ENCODE peak calls at places on chromosome 22, in nine cellular contexts. U is heart right ventricle; Z is SK-N-SH; E is HCT116; Y is small intestine; M is ovary; P is A549; T is CD8-positive, alpha-beta memory T cell; D is HAP-1. F is an unnamed sample.

GRCh38 chr22:45285431-45286058 is 796 bp downstream of the UPK3A start:
- DNase-seq in U (no peak), Z (no peak), E (no peak), Y (no peak), M (no peak), P (no peak), T (peak; percentile 49), D (no peak), F (no peak)

GRCh38 chr22:42697542-42698013 is 23.1 kb downstream of the A4GALT start:
- DNase-seq in U (peak; percentile 93), Z (no peak), E (peak; percentile 49), Y (peak; percentile 65), M (no peak), P (peak; percentile 59), T (no peak), D (no peak), F (no peak)

GRCh38 chr22:37571258-37571991 is 8.5 kb downstream of the LGALS2 start:
- DNase-seq in U (no peak), Z (peak; percentile 38), E (peak; percentile 63), Y (no peak), M (no peak), P (peak; percentile 62), T (no peak), D (peak; percentile 51), F (no peak)

GRCh38 chr22:42856179-42856864 is 751 bp downstream of the ARFGAP3 start:
- DNase-seq in U (peak; percentile 79), Z (no peak), E (no peak), Y (peak; percentile 64), M (no peak), P (no peak), T (peak; percentile 57), D (peak; percentile 32), F (peak; percentile 39)

GRCh38 chr22:22422629-22423112 is 85.9 kb downstream of the ZNF280B start:
- DNase-seq in U (peak; percentile 32), Z (peak; percentile 49), E (peak; percentile 56), Y (peak; percentile 69), M (peak; percentile 58), P (peak; percentile 13), T (peak; percentile 67), D (peak; percentile 86), F (peak; percentile 56)

GRCh38 chr22:16917144-16918003 is 90.6 kb downstream of the GAB4 start:
- DNase-seq in U (peak; percentile 56), Z (peak; percentile 53), E (peak; percentile 65), Y (peak; percentile 29), M (peak; percentile 38), P (peak; percentile 33), T (peak; percentile 46), D (peak; percentile 88), F (no peak)

GRCh38 chr22:29078036-29078868 is 5.4 kb downstream of the KREMEN1 start:
- DNase-seq in U (no peak), Z (no peak), E (no peak), Y (no peak), M (no peak), P (no peak), T (no peak), D (no peak), F (no peak)

GRCh38 chr22:39493759-39494158 is 8.3 kb upstream of the MIEF1 start:
- DNase-seq in U (no peak), Z (no peak), E (no peak), Y (no peak), M (no peak), P (no peak), T (no peak), D (no peak), F (no peak)

GRCh38 chr22:46027219-46028068 is 50.5 kb upstream of the WNT7B start:
- DNase-seq in U (no peak), Z (no peak), E (no peak), Y (peak; percentile 86), M (peak; percentile 82), P (no peak), T (peak; percentile 44), D (no peak), F (no peak)

GRCh38 chr22:36761553-36762240 is 14.2 kb downstream of the IFT27 start:
- DNase-seq in U (no peak), Z (no peak), E (no peak), Y (peak; percentile 60), M (no peak), P (no peak), T (no peak), D (peak; percentile 1), F (no peak)

DNA sequence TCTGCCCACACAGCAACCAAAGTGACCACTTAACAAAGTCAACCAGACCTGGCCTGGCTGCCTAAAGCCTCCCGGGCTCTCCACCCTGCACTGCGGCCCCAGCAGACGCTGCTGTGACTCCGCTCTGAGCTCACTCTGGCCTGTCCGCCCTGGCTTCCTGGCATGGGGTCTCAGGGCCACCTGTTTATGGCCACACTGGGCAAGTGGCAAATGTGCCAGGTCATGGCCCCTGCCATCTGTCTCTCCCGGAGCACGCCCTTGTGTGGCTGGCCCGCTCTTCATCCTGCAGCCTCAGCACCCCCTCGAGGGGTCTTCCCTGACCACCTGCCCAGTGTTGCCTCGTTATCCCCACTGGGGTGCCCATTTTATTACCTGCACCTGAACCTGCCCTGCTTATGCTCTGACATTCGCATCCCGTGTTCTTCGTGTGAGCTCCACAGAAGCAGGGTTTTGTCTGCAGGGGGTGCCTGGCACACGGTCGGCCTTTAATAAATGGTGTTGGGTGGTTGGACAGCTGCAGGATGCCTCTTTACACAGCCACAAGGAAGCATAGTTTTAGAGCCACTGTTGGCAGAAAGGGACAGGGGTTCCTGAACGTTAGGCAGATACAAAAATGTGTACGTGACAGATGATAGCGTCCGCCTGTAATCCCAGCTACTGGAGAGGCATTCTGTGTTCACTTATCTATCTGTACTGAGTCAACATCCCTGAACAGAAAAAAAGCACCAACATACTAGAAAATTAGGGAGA is 785.6 kb downstream of the TBC1D22A start:
- DNase-seq in U (no peak), Z (no peak), E (no peak), Y (no peak), M (no peak), P (no peak), T (no peak), D (no peak), F (no peak)
- H3K9me3 ChIP-seq in U (peaks cover 5% of the 10 kb centered on the region), Z (no peaks in the 10 kb centered on the region), E (no peaks in the 10 kb centered on the region), Y (no peaks in the 10 kb centered on the region), M (no peaks in the 10 kb centered on the region), P (no peaks in the 10 kb centered on the region), T (no peaks in the 10 kb centered on the region), D (no peaks in the 10 kb centered on the region), F (no peaks in the 10 kb centered on the region)

DNA sequence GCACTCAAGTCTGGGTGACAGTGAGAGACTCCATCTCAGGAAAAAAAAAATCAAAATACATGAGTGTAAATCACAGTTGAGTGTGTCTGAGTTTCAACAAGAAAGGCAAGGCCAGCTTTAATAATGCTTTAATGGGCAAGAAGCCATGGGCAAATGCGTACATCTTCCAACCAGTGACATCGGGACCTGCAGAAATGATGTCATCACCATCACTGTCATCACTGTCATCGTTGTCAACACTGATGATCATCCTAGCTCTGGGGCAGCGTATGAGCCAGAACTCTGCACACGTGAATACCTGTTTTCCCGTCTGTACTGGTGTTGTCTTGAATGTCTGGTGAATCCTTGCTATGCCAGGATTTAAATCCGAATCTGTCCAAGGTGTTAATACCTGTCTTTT is 712.5 kb downstream of the BRD1 start:
- DNase-seq in U (no peak), Z (no peak), E (no peak), Y (no peak), M (no peak), P (no peak), T (no peak), D (no peak), F (no peak)
- H3K9me3 ChIP-seq in U (no peaks in the 10 kb centered on the region), Z (no peaks in the 10 kb centered on the region), E (no peaks in the 10 kb centered on the region), Y (no peaks in the 10 kb centered on the region), M (no peaks in the 10 kb centered on the region), P (no peaks in the 10 kb centered on the region), T (no peaks in the 10 kb centered on the region), D (no peaks in the 10 kb centered on the region), F (no peaks in the 10 kb centered on the region)

DNA sequence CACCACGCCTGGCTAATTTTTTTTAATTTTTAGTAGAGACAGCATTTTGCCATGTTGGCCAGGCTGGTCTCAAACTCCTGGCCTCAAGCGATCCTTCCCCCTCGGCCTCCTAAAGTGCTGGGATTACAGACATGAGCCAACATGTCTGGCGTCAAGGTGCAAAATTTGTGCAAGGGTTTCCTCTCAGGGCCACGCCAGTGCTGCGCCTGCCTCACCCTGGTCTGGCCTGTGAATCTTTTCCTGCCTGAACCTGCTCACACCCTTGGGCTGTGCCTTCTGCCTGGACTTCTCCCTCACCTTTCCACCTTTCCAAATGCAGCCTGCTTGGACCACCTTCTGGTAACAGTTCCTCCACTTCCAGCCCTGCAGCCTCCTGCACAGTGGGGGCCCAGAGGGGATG is 43.4 kb downstream of the MCM5 start:
- DNase-seq in U (no peak), Z (no peak), E (no peak), Y (no peak), M (no peak), P (no peak), T (no peak), D (no peak), F (no peak)
- H3K9me3 ChIP-seq in U (no peaks in the 10 kb centered on the region), Z (no peaks in the 10 kb centered on the region), E (no peaks in the 10 kb centered on the region), Y (no peaks in the 10 kb centered on the region), M (no peaks in the 10 kb centered on the region), P (no peaks in the 10 kb centered on the region), T (no peaks in the 10 kb centered on the region), D (no peaks in the 10 kb centered on the region), F (no peaks in the 10 kb centered on the region)

DNA sequence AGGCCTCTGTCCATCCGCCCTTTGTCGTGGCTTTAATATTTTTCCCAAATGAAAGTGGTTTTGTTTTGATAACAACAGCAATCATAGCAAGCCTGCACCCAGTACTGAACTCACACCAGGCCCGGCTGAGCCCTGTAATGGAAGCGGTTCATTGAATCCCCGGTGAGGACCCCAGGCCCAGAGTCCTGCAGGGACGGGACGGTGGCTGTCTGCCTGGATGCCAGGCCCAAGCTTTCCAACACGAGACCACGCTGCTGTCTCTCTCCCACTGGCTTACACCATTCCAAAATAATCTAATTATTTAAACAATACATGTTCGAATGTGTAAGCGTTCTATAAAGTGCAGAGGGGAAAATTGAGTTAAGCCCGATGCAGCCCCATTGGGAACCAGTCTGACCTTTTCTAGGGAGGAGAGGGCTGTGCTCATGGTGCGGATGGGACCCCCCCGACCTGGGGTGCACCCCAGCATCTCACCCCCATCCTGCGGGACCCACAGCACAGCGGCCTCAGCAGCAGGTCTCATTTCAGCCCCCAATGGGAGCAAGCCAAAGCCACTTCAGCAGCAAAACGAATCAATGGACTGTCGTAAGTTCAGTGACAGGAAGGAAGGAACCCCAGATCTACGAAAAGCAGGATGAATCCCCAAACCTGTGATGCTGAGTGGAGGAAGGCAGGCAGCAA is 1046.9 kb downstream of the BRD1 start:
- DNase-seq in U (no peak), Z (no peak), E (no peak), Y (no peak), M (no peak), P (no peak), T (no peak), D (no peak), F (no peak)
- H3K9me3 ChIP-seq in U (peaks cover 19% of the 10 kb centered on the region), Z (no peaks in the 10 kb centered on the region), E (peaks cover 14% of the 10 kb centered on the region), Y (peaks cover 2% of the 10 kb centered on the region), M (no peaks in the 10 kb centered on the region), P (peaks cover 3% of the 10 kb centered on the region), T (no peaks in the 10 kb centered on the region), D (no peaks in the 10 kb centered on the region), F (no peaks in the 10 kb centered on the region)

F was measured in T-helper 17 cell.